ENCODE peak calls at places on chromosomes 16 and 17, in ten cellular contexts. M, P, E, W, V, L, N, G, O and C are unnamed samples.
A peak's percentile ranks its signal among the peaks of the same experiment; 100 is the strongest.

GRCh38 chr17:40317880-40318834 is 9.2 kb downstream of the RARA start:
- DNase-seq in M (peak; percentile 71), P (peak; percentile 97), E (peak; percentile 96), W (peak; percentile 98), V (peak; percentile 94), L (peak; percentile 97), N (peak; percentile 99), G (peak; percentile 95), O (peak; percentile 98), C (peak; percentile 96)

GRCh38 chr17:4492762-4493561 is 5.7 kb upstream of the SPNS2 start:
- DNase-seq in M (no peak), P (peak; percentile 42), E (no peak), W (no peak), V (peak; percentile 28), L (no peak), N (peak; percentile 64), G (no peak), O (no peak), C (no peak)

GRCh38 chr17:63950940-63951907 is 19.1 kb upstream of the CD79B start:
- DNase-seq in M (no peak), P (no peak), E (no peak), W (peak; percentile 44), V (no peak), L (no peak), N (peak; percentile 74), G (peak; percentile 70), O (peak; percentile 85), C (no peak)

GRCh38 chr17:32621612-32622312 is 135.0 kb downstream of the CDK5R1 start:
- DNase-seq in M (no peak), P (no peak), E (no peak), W (no peak), V (no peak), L (no peak), N (no peak), G (no peak), O (no peak), C (no peak)

GRCh38 chr16:58814348-58814801 is 80.3 kb upstream of the GOT2 start:
- DNase-seq in M (no peak), P (peak; percentile 17), E (peak; percentile 21), W (peak; percentile 35), V (peak; percentile 30), L (peak; percentile 64), N (peak; percentile 47), G (peak; percentile 52), O (no peak), C (no peak)

GRCh38 chr17:16150251-16150859 is 65.0 kb downstream of the NCOR1 start:
- DNase-seq in M (no peak), P (no peak), E (no peak), W (no peak), V (peak; percentile 80), L (no peak), N (peak; percentile 33), G (no peak), O (no peak), C (no peak)

GRCh38 chr17:51427259-51428255 is 167.2 kb downstream of the UTP18 start:
- DNase-seq in M (no peak), P (no peak), E (no peak), W (no peak), V (no peak), L (no peak), N (no peak), G (no peak), O (no peak), C (no peak)

GRCh38 chr17:19372439-19372838 is 5.9 kb upstream of the MAPK7 start:
- DNase-seq in M (no peak), P (no peak), E (no peak), W (no peak), V (no peak), L (no peak), N (no peak), G (no peak), O (no peak), C (peak; percentile 76)

GRCh38 chr17:915416-916201 is 64.0 kb downstream of the NXN start:
- DNase-seq in M (no peak), P (peak; percentile 18), E (no peak), W (no peak), V (no peak), L (no peak), N (no peak), G (no peak), O (no peak), C (no peak)

GRCh38 chr17:916315-916714 is 63.3 kb downstream of the NXN start:
- DNase-seq in M (no peak), P (no peak), E (no peak), W (no peak), V (no peak), L (no peak), N (no peak), G (no peak), O (no peak), C (no peak)

GRCh38 chr17:920190-920589 is 59.4 kb downstream of the NXN start:
- DNase-seq in M (no peak), P (no peak), E (no peak), W (no peak), V (no peak), L (no peak), N (no peak), G (no peak), O (no peak), C (no peak)

GRCh38 chr17:918102-918740 is 61.4 kb downstream of the NXN start:
- DNase-seq in M (no peak), P (no peak), E (no peak), W (no peak), V (no peak), L (no peak), N (no peak), G (no peak), O (no peak), C (no peak)

DNA sequence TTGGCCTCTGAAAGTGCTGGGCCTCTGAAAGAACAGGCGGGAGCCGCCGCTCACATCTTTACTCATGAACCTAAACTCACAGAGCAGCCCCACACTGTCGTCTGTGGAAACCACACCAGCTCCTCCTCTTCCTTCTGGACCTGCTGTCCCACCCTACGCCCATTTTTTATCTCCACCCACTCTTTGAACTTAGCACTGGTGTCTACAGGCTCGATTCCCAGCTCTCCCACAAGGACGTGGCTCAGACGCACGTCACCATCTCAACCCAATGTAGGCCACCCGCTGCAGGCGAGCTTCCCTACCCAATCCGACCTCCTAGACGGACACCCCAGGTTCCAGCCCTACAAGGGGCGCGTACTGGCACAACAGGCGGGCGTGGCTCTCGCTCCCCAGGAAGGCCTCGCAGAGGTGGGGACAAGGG is 62.2 kb downstream of the NXN start:
- DNase-seq in M (no peak), P (no peak), E (no peak), W (no peak), V (no peak), L (no peak), N (no peak), G (no peak), O (no peak), C (no peak)
- H3K4me3 ChIP-seq in M (no peak overlapping the region), P (no peak overlapping the region), E (no peak overlapping the region), W (no peak overlapping the region), V (no peak overlapping the region), L (no peak overlapping the region), N (no peak overlapping the region), G (no peak overlapping the region), O (no peak overlapping the region), C (no peak overlapping the region)

DNA sequence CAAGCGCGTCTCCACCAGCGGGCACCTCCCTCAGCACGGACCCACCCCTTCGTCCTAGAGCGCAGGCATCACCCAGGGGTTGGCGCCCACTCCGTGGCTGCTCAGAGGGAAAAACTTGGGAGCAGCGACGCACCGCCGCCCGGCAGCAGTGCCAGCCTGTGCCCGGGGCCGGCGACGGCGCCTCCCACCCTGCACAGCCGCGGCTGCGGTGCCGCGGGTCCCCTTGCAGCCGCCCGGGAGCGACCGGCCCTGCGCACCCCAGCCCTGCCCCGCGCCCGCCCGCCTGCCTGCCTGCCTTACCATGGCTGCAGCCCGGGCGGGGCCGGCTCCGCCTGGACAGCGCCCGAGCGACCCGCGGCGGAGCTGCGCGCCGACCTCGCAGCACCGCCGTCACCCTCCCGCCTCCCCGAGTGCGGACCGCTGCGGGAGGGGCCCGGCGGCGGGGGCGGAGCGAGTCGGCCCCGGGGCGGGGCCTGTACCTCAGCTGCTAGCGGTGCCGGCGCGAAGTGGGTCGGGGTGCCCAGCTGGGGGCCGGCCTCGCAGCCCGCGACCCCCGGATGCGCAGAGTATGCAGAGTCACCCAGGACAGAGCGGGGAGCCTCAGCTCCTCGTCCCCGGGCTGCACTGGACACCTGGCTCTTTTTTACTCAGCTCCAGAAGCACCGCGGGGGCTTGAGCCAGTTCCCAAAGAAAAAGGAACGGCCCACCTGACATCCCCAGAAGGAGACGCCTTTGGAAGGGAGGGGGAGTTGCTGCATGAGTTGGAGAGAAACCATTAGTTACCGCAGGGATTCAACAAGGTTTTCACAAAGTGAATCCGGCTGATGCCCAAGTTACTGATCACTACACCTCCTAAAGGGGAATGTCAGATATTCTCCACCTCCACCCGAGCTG is 17.5 kb upstream of the MTMR4 start:
- DNase-seq in M (no peak), P (no peak), E (peak; percentile 65), W (peak; percentile 32), V (peak; percentile 21), L (peak; percentile 79), N (no peak), G (peak; percentile 63), O (peak; percentile 54), C (no peak)
- TF ChIP-seq POLR2A in M (no peak), P (no peak), E (no peak), W (no peak), V (no peak), L (peak; percentile 59), N (peak; percentile 7), G (no peak), O (no peak), C (no peak)

GRCh38 chr16:2784536-2785100 is 2.7 kb downstream of the PRSS33 start:
- DNase-seq in M (no peak), P (no peak), E (peak; percentile 13), W (no peak), V (no peak), L (no peak), N (no peak), G (no peak), O (no peak), C (no peak)

GRCh38 chr16:2786826-2787151 is 571 bp downstream of the PRSS33 start:
- DNase-seq in M (no peak), P (no peak), E (no peak), W (no peak), V (no peak), L (no peak), N (no peak), G (no peak), O (no peak), C (no peak)

GRCh38 chr16:2785101-2785991 is 2.0 kb downstream of the PRSS33 start:
- DNase-seq in M (no peak), P (no peak), E (no peak), W (no peak), V (no peak), L (no peak), N (no peak), G (no peak), O (no peak), C (no peak)

GRCh38 chr16:2787406-2787805 is at the start of gene PRSS33:
- DNase-seq in M (no peak), P (no peak), E (no peak), W (no peak), V (no peak), L (no peak), N (no peak), G (no peak), O (no peak), C (no peak)

DNA sequence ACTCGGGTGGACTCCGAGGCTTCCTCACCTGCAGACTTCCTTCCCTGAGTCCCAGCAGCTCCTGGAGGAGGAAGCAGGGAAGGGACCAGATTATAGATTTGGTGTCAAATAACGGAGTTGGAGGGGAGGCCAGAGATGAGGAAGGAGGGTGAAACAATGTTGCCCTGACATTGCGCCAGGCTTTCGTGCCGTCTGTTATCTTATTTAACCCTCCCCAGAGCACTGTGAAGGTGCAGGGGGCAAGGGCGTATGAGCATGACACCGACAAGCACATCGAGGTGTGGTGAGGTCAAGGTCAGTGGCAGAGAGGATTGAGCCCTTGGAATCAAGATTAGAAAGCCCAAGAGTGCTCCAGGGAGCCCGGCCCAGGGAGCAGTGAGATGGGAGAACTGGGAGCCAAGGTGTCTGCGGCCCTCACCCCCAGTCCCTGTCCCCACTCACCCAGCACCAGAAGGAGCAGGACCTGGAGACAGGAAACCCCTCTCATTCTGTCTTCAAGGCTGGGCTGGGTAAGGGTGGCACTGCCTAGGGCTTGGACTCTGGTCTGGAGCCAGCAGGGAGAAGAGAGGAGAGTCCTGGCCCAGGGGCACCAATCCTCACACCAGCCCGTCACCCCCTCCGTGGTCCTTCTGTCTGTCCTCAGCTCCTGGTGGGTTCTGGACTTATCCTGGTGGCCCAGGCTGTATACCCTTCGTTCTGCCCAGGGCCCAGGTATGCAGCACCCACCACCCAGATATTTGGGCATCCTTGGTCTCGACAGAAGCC is 1.1 kb downstream of the PRSS33 start:
- DNase-seq in M (no peak), P (no peak), E (no peak), W (no peak), V (no peak), L (no peak), N (no peak), G (no peak), O (no peak), C (no peak)
- H3K4me3 ChIP-seq in M (no peak overlapping the region), P (no peak overlapping the region), E (no peak overlapping the region), W (no peak overlapping the region), V (no peak overlapping the region), L (no peak overlapping the region), N (no peak overlapping the region), G (no peak overlapping the region), O (no peak overlapping the region), C (no peak overlapping the region)

GRCh38 chr17:42194133-42194899 is at the start of gene GHDC:
- DNase-seq in M (no peak), P (peak; percentile 87), E (peak; percentile 83), W (peak; percentile 84), V (peak; percentile 64), L (peak; percentile 89), N (peak; percentile 92), G (peak; percentile 85), O (peak; percentile 88), C (peak; percentile 96)
- TF ChIP-seq POLR2A in M (no peak), P (no peak), E (no peak), W (peak; percentile 19), V (no peak), L (no peak), N (peak; percentile 56), G (peak; percentile 42), O (peak; percentile 35), C (no peak)